ENCODE peak calls at places on chromosomes 13 and 19, in ten cellular contexts. H is ovary; W is EL; E is osteoblast; C is kidney; S is ELR; F is effector CD4-positive, alpha-beta T cell; Y is AG09319; G is GM13976; B is tibial artery. K is an unnamed sample.

GRCh38 chr19:43504426-43505185 is at the start of gene PHLDB3:
- DNase-seq in S (no peak), B (peak), G (peak), C (peak), Y (no peak), F (peak), E (peak), H (peak), W (no peak), K (no peak)

GRCh38 chr13:52051400-52051799 is 26.9 kb downstream of the UTP14C start:
- DNase-seq in W (no peak), F (no peak), S (no peak), C (no peak), G (no peak), Y (no peak), B (no peak), H (no peak), E (no peak), K (no peak)

GRCh38 chr19:58097349-58097748 is 682 bp downstream of the ZSCAN18 start:
- DNase-seq in B (no peak), F (peak), Y (no peak), E (no peak), H (peak), W (no peak), S (no peak), G (no peak), C (peak), K (no peak)

GRCh38 chr19:41377977-41378707 is 1.8 kb downstream of the TMEM91 start:
- DNase-seq in G (peak), C (no peak), E (no peak), W (no peak), Y (no peak), S (peak), H (peak), F (no peak), B (no peak), K (no peak)

GRCh38 chr13:113403255-113404104 is 39.5 kb upstream of the GRTP1 start:
- DNase-seq in S (no peak), G (no peak), H (no peak), E (peak), F (no peak), W (no peak), Y (no peak), C (no peak), B (peak), K (no peak)

GRCh38 chr13:88754141-88754540 is 1083.0 kb downstream of the SLITRK5 start:
- DNase-seq in B (no peak), S (no peak), F (no peak), G (no peak), H (no peak), C (no peak), Y (no peak), E (no peak), W (no peak), K (no peak)

GRCh38 chr19:33767898-33768413 is 28.7 kb upstream of the KCTD15 start:
- DNase-seq in S (peak), B (no peak), E (peak), H (no peak), F (no peak), G (no peak), Y (no peak), W (no peak), C (no peak), K (no peak)

GRCh38 chr13:112204376-112204775 is 137.4 kb downstream of the SOX1 start:
- DNase-seq in B (no peak), G (no peak), Y (no peak), E (no peak), S (no peak), C (no peak), F (no peak), W (no peak), H (no peak), K (no peak)

GRCh38 chr13:39232999-39233398 is 194.7 kb downstream of the NHLRC3 start:
- DNase-seq in E (no peak), W (no peak), B (no peak), F (no peak), S (no peak), H (no peak), Y (no peak), G (no peak), C (no peak), K (no peak)

GRCh38 chr19:2221250-2221831 is 14.8 kb downstream of the PLEKHJ1 start:
- DNase-seq in W (peak), S (peak), F (no peak), G (no peak), H (no peak), E (peak), Y (no peak), B (no peak), C (no peak), K (no peak)

GRCh38 chr13:26324867-26325266 is 70.9 kb downstream of the CDK8 start:
- DNase-seq in H (no peak), F (no peak), S (no peak), W (no peak), B (no peak), C (no peak), E (no peak), Y (no peak), G (no peak), K (no peak)

GRCh38 chr19:38944981-38945506 is 14.3 kb downstream of the MRPS12 start:
- DNase-seq in H (peak), E (peak), W (no peak), S (peak), C (peak), Y (no peak), F (no peak), G (no peak), B (no peak), K (no peak)

GRCh38 chr13:43238341-43239083 is 215.1 kb downstream of the DNAJC15 start:
- DNase-seq in W (no peak), C (no peak), Y (no peak), B (no peak), G (no peak), E (no peak), F (no peak), H (no peak), S (no peak), K (no peak)

GRCh38 chr13:106246817-106247216 is 288.6 kb downstream of the EFNB2 start:
- DNase-seq in B (no peak), E (no peak), Y (no peak), H (no peak), F (no peak), G (no peak), S (no peak), C (no peak), W (no peak), K (no peak)

GRCh38 chr19:50406829-50407228 is 11.9 kb upstream of the SPIB start:
- DNase-seq in F (no peak), S (no peak), B (no peak), Y (no peak), E (no peak), G (no peak), C (no peak), W (no peak), H (no peak), K (no peak)

GRCh38 chr13:34334984-34335661 is 517.2 kb downstream of the RFC3 start:
- DNase-seq in W (no peak), B (no peak), S (no peak), Y (no peak), F (no peak), H (no peak), C (no peak), E (no peak), G (no peak), K (peak)

GRCh38 chr13:97948041-97948440 is 5.4 kb upstream of the IPO5 start:
- DNase-seq in E (no peak), Y (no peak), H (no peak), G (no peak), F (no peak), W (peak), S (peak), C (no peak), B (no peak), K (no peak)

GRCh38 chr13:36848228-36848982 is 29.4 kb downstream of the RFXAP start:
- DNase-seq in C (no peak), S (peak), W (no peak), Y (no peak), G (no peak), F (no peak), E (no peak), H (no peak), B (no peak), K (no peak)

GRCh38 chr19:30222428-30222873 is 149.7 kb upstream of the ZNF536 start:
- DNase-seq in C (no peak), Y (no peak), F (no peak), W (no peak), S (no peak), G (peak), H (no peak), E (no peak), B (no peak), K (no peak)

GRCh38 chr19:2827840-2828489 is 8.3 kb downstream of the ZNF554 start:
- DNase-seq in W (no peak), S (no peak), B (no peak), H (no peak), G (no peak), C (no peak), F (no peak), Y (no peak), E (no peak), K (no peak)

GRCh38 chr13:64855506-64855905 is 2374.6 kb downstream of the PCDH9 start:
- DNase-seq in F (no peak), Y (no peak), G (no peak), W (peak), C (no peak), H (no peak), B (no peak), E (no peak), S (peak), K (no peak)

GRCh38 chr19:35084078-35084762 is 31.4 kb upstream of the FXYD3 start:
- DNase-seq in C (no peak), F (no peak), H (no peak), E (peak), Y (no peak), G (no peak), S (no peak), W (no peak), B (no peak), K (no peak)

GRCh38 chr19:14529254-14530004 is at the start of gene TECR:
- DNase-seq in W (peak), H (peak), S (peak), F (peak), B (peak), G (peak), Y (peak), E (peak), C (peak), K (peak)

GRCh38 chr13:39603424-39603947 is 493 bp upstream of the LHFPL6 start:
- DNase-seq in H (peak), S (peak), Y (no peak), F (no peak), E (no peak), B (no peak), C (no peak), G (no peak), W (peak), K (peak)

GRCh38 chr19:31139871-31140505 is 209.2 kb downstream of the TSHZ3 start:
- DNase-seq in Y (no peak), F (no peak), W (peak), E (peak), C (no peak), G (no peak), H (no peak), S (peak), B (no peak), K (peak)

GRCh38 chr13:75744127-75744526 is 108.0 kb downstream of the LMO7 start:
- DNase-seq in E (no peak), S (no peak), B (no peak), C (no peak), F (no peak), W (no peak), G (no peak), Y (no peak), H (no peak), K (no peak)

GRCh38 chr13:112699318-112699918 is 9.6 kb downstream of the ATP11A start:
- DNase-seq in B (no peak), C (peak), W (no peak), Y (no peak), G (no peak), F (no peak), E (peak), S (no peak), H (no peak), K (no peak)

GRCh38 chr19:8973501-8974091 is 36.6 kb downstream of the MUC16 start:
- DNase-seq in Y (no peak), G (no peak), C (no peak), E (no peak), H (no peak), W (no peak), S (peak), F (no peak), B (no peak), K (no peak)

GRCh38 chr19:49981603-49982593 is 20.9 kb upstream of the SIGLEC11 start:
- DNase-seq in B (no peak), C (no peak), Y (no peak), F (no peak), G (no peak), S (no peak), W (no peak), H (no peak), E (peak), K (no peak)

GRCh38 chr19:5632241-5632612 is 9.3 kb downstream of the SAFB start:
- DNase-seq in C (no peak), E (no peak), F (no peak), B (no peak), S (no peak), G (no peak), Y (no peak), W (no peak), H (no peak), K (no peak)

GRCh38 chr19:4337906-4338440 is 654 bp downstream of the STAP2 start:
- DNase-seq in Y (no peak), C (no peak), H (no peak), E (peak), B (no peak), S (no peak), F (no peak), W (peak), G (no peak), K (no peak)

GRCh38 chr13:77055158-77055557 is 28.2 kb upstream of the FBXL3 start:
- DNase-seq in Y (no peak), G (no peak), F (no peak), C (no peak), E (no peak), H (no peak), W (no peak), S (no peak), B (no peak), K (no peak)

GRCh38 chr13:25330541-25330940 is 29.1 kb downstream of the NUP58 start:
- DNase-seq in B (no peak), E (peak), W (peak), F (no peak), S (peak), Y (no peak), H (no peak), G (no peak), C (no peak), K (no peak)

GRCh38 chr13:51816604-51817254 is 12.8 kb upstream of the DHRS12 start:
- DNase-seq in E (no peak), G (no peak), S (peak), B (no peak), F (no peak), C (no peak), H (no peak), Y (no peak), W (no peak), K (no peak)

GRCh38 chr19:18672606-18673337 is 10.7 kb upstream of the CRTC1 start:
- DNase-seq in Y (no peak), C (no peak), H (no peak), F (no peak), G (no peak), S (no peak), B (peak), W (no peak), E (peak), K (no peak)

K was measured in SW 1271.